ENCODE peak calls at places on chromosome 19, in eight cellular contexts. M is endothelial cell of umbilical vein; X is ascending aorta; O is uterus; Q is aorta; D is kidney; V is CD8-positive, alpha-beta T cell; H is A673. E is an unnamed sample.

GRCh38 chr19:21463449-21464105 is 41.8 kb upstream of the ZNF429 start:
- DNase-seq in O (no peak), M (no peak), V (no peak), X (no peak), Q (peak), H (no peak), D (no peak), E (no peak)

GRCh38 chr19:42401365-42402303 is 11.5 kb upstream of the CNFN start:
- DNase-seq in M (peak), O (peak), V (peak), H (peak), D (peak), Q (peak), X (peak), E (peak)

GRCh38 chr19:11987405-11988231 is 22.8 kb downstream of the ZNF763 start:
- DNase-seq in M (peak), D (peak), X (peak), Q (peak), H (peak), O (peak), V (peak), E (peak)

GRCh38 chr19:10677796-10678195 is 23.4 kb upstream of the QTRT1 start:
- DNase-seq in M (no peak), D (no peak), O (no peak), Q (no peak), H (no peak), V (no peak), X (no peak), E (no peak)

GRCh38 chr19:11685676-11686650 is 52.8 kb downstream of the ZNF823 start:
- DNase-seq in H (no peak), D (no peak), V (no peak), X (no peak), O (no peak), Q (no peak), M (no peak), E (no peak)

GRCh38 chr19:13347351-13347750 is 158.9 kb downstream of the CACNA1A start:
- DNase-seq in M (no peak), H (no peak), X (no peak), V (no peak), D (no peak), Q (no peak), O (no peak), E (no peak)

GRCh38 chr19:53088091-53088490 is 15.1 kb downstream of the ZNF160 start:
- DNase-seq in Q (no peak), D (no peak), V (no peak), H (no peak), M (peak), O (no peak), X (no peak), E (no peak)

GRCh38 chr19:31553112-31553843 is 204.0 kb upstream of the TSHZ3 start:
- DNase-seq in H (no peak), O (no peak), Q (no peak), M (no peak), X (no peak), D (no peak), V (no peak), E (peak)

GRCh38 chr19:13576726-13577125 is 70.4 kb upstream of the CACNA1A start:
- DNase-seq in X (no peak), M (no peak), Q (no peak), D (no peak), V (no peak), H (no peak), O (no peak), E (no peak)

GRCh38 chr19:23596872-23597271 is 90.1 kb downstream of the ZNF675 start:
- DNase-seq in H (no peak), X (no peak), M (no peak), V (no peak), Q (no peak), D (no peak), O (no peak), E (no peak)

GRCh38 chr19:28920269-28921066 is 292.5 kb downstream of the UQCRFS1 start:
- DNase-seq in O (no peak), H (no peak), X (no peak), D (no peak), M (no peak), V (no peak), Q (no peak), E (no peak)

GRCh38 chr19:34217952-34218817 is 36.2 kb upstream of the GARRE1 start:
- DNase-seq in D (no peak), O (peak), H (peak), Q (no peak), V (peak), X (no peak), M (peak), E (no peak)

GRCh38 chr19:35351441-35352176 is 3.9 kb downstream of the FFAR1 start:
- DNase-seq in O (no peak), X (no peak), M (no peak), H (no peak), Q (peak), D (peak), V (no peak), E (peak)

GRCh38 chr19:6481541-6482342 is at the start of gene DENND1C:
- DNase-seq in H (no peak), X (no peak), O (no peak), V (no peak), Q (peak), D (peak), M (peak), E (no peak)

GRCh38 chr19:9797871-9798270 is 21.0 kb downstream of the FBXL12 start:
- DNase-seq in M (no peak), V (no peak), O (no peak), H (no peak), D (no peak), X (no peak), Q (no peak), E (no peak)

GRCh38 chr19:34732548-34733255 is 1.3 kb upstream of the ZNF181 start:
- DNase-seq in Q (peak), H (no peak), M (no peak), D (peak), O (peak), X (peak), V (no peak), E (no peak)

GRCh38 chr19:53991224-53992113 is at the start of gene CACNG6:
- DNase-seq in H (no peak), M (peak), O (no peak), D (no peak), V (no peak), Q (no peak), X (no peak), E (no peak)

GRCh38 chr19:53177986-53178385 is 15.2 kb downstream of the ZNF665 start:
- DNase-seq in Q (no peak), X (no peak), H (no peak), M (no peak), O (no peak), V (no peak), D (no peak), E (no peak)

GRCh38 chr19:6271721-6272410 is 7.9 kb downstream of the MLLT1 start:
- DNase-seq in D (peak), Q (peak), H (no peak), O (peak), M (peak), X (peak), V (no peak), E (peak)

GRCh38 chr19:51210385-51210784 is 14.5 kb upstream of the CD33 start:
- DNase-seq in Q (no peak), V (no peak), X (no peak), D (no peak), H (no peak), O (no peak), M (no peak), E (no peak)

GRCh38 chr19:7494416-7495098 is 5.7 kb upstream of the PEX11G start:
- DNase-seq in V (no peak), M (no peak), X (no peak), H (no peak), O (no peak), Q (peak), D (peak), E (peak)

GRCh38 chr19:39021063-39021462 is 11.3 kb downstream of the FBXO27 start:
- DNase-seq in H (no peak), D (no peak), M (no peak), V (no peak), O (no peak), X (no peak), Q (no peak), E (no peak)

GRCh38 chr19:48678201-48678600 is 5.4 kb upstream of the NTN5 start:
- DNase-seq in X (no peak), V (no peak), M (no peak), Q (no peak), D (no peak), O (no peak), H (no peak), E (no peak)

GRCh38 chr19:54254195-54254906 is 2.7 kb downstream of the LILRB5 start:
- DNase-seq in V (no peak), Q (no peak), O (no peak), M (no peak), D (no peak), X (no peak), H (no peak), E (peak)

GRCh38 chr19:35756373-35757230 is at the start of gene HSPB6:
- DNase-seq in X (peak), H (no peak), V (no peak), D (peak), Q (peak), O (peak), M (peak), E (peak)

GRCh38 chr19:21269813-21270212 is 59.4 kb downstream of the ZNF708 start:
- DNase-seq in Q (no peak), D (no peak), V (no peak), X (no peak), H (no peak), O (no peak), M (no peak), E (no peak)

GRCh38 chr19:2805991-2806649 is 13.5 kb upstream of the ZNF554 start:
- DNase-seq in Q (no peak), O (no peak), H (no peak), D (no peak), X (no peak), V (no peak), M (no peak), E (no peak)

GRCh38 chr19:35495107-35496064 is 5.1 kb upstream of the KRTDAP start:
- DNase-seq in D (peak), H (peak), M (peak), O (peak), X (peak), Q (peak), V (peak), E (peak)

GRCh38 chr19:7868671-7869452 is 5.3 kb downstream of the PRR36 start:
- DNase-seq in D (peak), V (peak), X (peak), M (peak), H (peak), O (peak), Q (peak), E (no peak)

GRCh38 chr19:13055213-13056051 is 47.2 kb downstream of the LYL1 start:
- DNase-seq in X (peak), D (peak), V (no peak), Q (peak), M (peak), O (peak), H (peak), E (peak)

GRCh38 chr19:50458396-50459066 is 17.8 kb upstream of the EMC10 start:
- DNase-seq in O (no peak), V (no peak), X (no peak), D (no peak), Q (no peak), M (no peak), H (peak), E (no peak)

GRCh38 chr19:32936065-32936464 is 35.7 kb downstream of the CEP89 start:
- DNase-seq in V (no peak), O (no peak), D (no peak), H (no peak), Q (no peak), X (no peak), M (no peak), E (no peak)

GRCh38 chr19:14413765-14414171 is 5.4 kb downstream of the DDX39A start:
- DNase-seq in D (no peak), H (peak), Q (no peak), V (no peak), M (peak), O (no peak), X (no peak), E (no peak)

GRCh38 chr19:15248648-15249559 is 16.7 kb upstream of the EPHX3 start:
- DNase-seq in X (peak), M (peak), V (no peak), Q (peak), H (no peak), D (peak), O (peak), E (peak)

GRCh38 chr19:16676101-16676798 is 15.3 kb downstream of the TMEM38A start:
- DNase-seq in M (no peak), D (no peak), H (no peak), Q (no peak), X (no peak), V (no peak), O (no peak), E (no peak)
- H3K27ac ChIP-seq in M (no peak), D (no peak), H (no peak), Q (no peak), X (no peak), V (no peak), O (no peak), E (no peak)

GRCh38 chr19:19634516-19635312 is 6.7 kb upstream of the LPAR2 start:
- DNase-seq in D (peak), O (no peak), V (no peak), Q (no peak), M (no peak), X (no peak), H (no peak), E (no peak)

GRCh38 chr19:19637523-19638251 is 5.8 kb downstream of the GMIP start:
- DNase-seq in M (no peak), Q (no peak), O (no peak), V (no peak), H (no peak), D (peak), X (no peak), E (no peak)

GRCh38 chr19:19636573-19636972 is 6.9 kb downstream of the GMIP start:
- DNase-seq in M (no peak), V (no peak), H (no peak), Q (no peak), X (no peak), D (peak), O (no peak), E (no peak)

GRCh38 chr19:19635313-19635702 is 7.3 kb upstream of the LPAR2 start:
- DNase-seq in O (no peak), X (no peak), M (no peak), Q (no peak), H (no peak), D (peak), V (no peak), E (no peak)

GRCh38 chr19:19637186-19637522 is 6.3 kb downstream of the GMIP start:
- DNase-seq in O (no peak), V (no peak), Q (no peak), D (peak), X (no peak), H (no peak), M (no peak), E (no peak)
- H3K4me3 ChIP-seq in O (no peak), V (no peak), Q (no peak), D (no peak), X (no peak), H (no peak), M (no peak), E (no peak)

GRCh38 chr19:40625406-40626120 is 24.4 kb downstream of the LTBP4 start:
- DNase-seq in X (no peak), O (no peak), H (no peak), Q (no peak), V (no peak), M (no peak), D (no peak), E (no peak)
- H3K27ac ChIP-seq in X (no peak), O (no peak), H (no peak), Q (no peak), V (no peak), M (no peak), D (no peak), E (no peak)

GRCh38 chr19:44258835-44259413 is 762 bp upstream of the ZNF233 start:
- DNase-seq in H (no peak), D (no peak), X (no peak), M (no peak), Q (no peak), V (no peak), O (no peak), E (no peak)
- H3K4me3 ChIP-seq in H (no peak), D (no peak), X (no peak), M (no peak), Q (no peak), V (no peak), O (no peak), E (no peak)

GRCh38 chr19:56304243-56304642 is 10.4 kb downstream of the ZSCAN5A start:
- DNase-seq in O (no peak), H (no peak), M (no peak), X (no peak), Q (no peak), V (no peak), D (no peak), E (no peak)
- H3K27ac ChIP-seq in O (no peak), H (no peak), M (no peak), X (no peak), Q (no peak), V (no peak), D (no peak), E (no peak)